ENCODE peak calls at places on chromosomes 1 and 21, in eight cellular contexts. L is cardiac muscle cell, D is psoas muscle, G is dorsolateral prefrontal cortex, A is transverse colon, I is coronary artery, N is neural progenitor cell, X is kidney. U is an unnamed sample.

GRCh38 chr1:156359973-156360372 is 9.0 kb upstream of the RHBG start:
- DNase-seq in L (peak), D (no peak), G (no peak), A (no peak), I (no peak), N (peak), X (no peak), U (no peak)

GRCh38 chr1:215076312-215076711 is 6.2 kb upstream of the KCNK2 start:
- DNase-seq in L (peak), D (no peak), G (no peak), A (no peak), I (no peak), N (peak), X (no peak), U (no peak)

GRCh38 chr1:51284487-51284954 is 45.8 kb downstream of the TTC39A start:
- DNase-seq in L (peak), D (no peak), G (no peak), A (peak), I (no peak), N (peak), X (no peak), U (no peak)

GRCh38 chr1:26360051-26360806 is 6.3 kb upstream of the CRYBG2 start:
- DNase-seq in L (no peak), D (no peak), G (no peak), A (peak), I (no peak), N (peak), X (no peak), U (no peak)

GRCh38 chr1:23423415-23424170 is 955 bp downstream of the TCEA3 start:
- DNase-seq in L (peak), D (peak), G (no peak), A (peak), I (no peak), N (peak), X (peak), U (no peak)

GRCh38 chr1:77438239-77438913 is 156.6 kb downstream of the AK5 start:
- DNase-seq in L (no peak), D (no peak), G (no peak), A (no peak), I (no peak), N (no peak), X (no peak), U (no peak)

GRCh38 chr21:33492571-33492970 is 1.1 kb upstream of the DNAJC28 start:
- DNase-seq in L (no peak), D (no peak), G (no peak), A (no peak), I (no peak), N (no peak), X (no peak), U (no peak)

GRCh38 chr1:64933296-64934070 is 32.9 kb downstream of the JAK1 start:
- DNase-seq in L (no peak), D (peak), G (no peak), A (no peak), I (peak), N (no peak), X (no peak), U (no peak)

GRCh38 chr1:24893431-24893830 is 36.6 kb downstream of the RUNX3 start:
- DNase-seq in L (no peak), D (no peak), G (no peak), A (peak), I (peak), N (no peak), X (no peak), U (no peak)

GRCh38 chr1:151047925-151048644 is 534 bp downstream of the C1orf56 start:
- DNase-seq in L (peak), D (peak), G (peak), A (peak), I (peak), N (peak), X (peak), U (peak)

GRCh38 chr1:82329226-82329625 is 528.5 kb downstream of the ADGRL2 start:
- DNase-seq in L (no peak), D (no peak), G (no peak), A (no peak), I (no peak), N (peak), X (no peak), U (no peak)

GRCh38 chr1:208929575-208929974 is 653.9 kb upstream of the CAMK1G start:
- DNase-seq in L (no peak), D (no peak), G (no peak), A (no peak), I (no peak), N (no peak), X (no peak), U (no peak)

GRCh38 chr21:20998456-20998789 is 214 bp downstream of the NCAM2 start:
- DNase-seq in L (no peak), D (no peak), G (no peak), A (no peak), I (no peak), N (no peak), X (no peak), U (no peak)

GRCh38 chr1:12284486-12284885 is 54.7 kb downstream of the VPS13D start:
- DNase-seq in L (no peak), D (no peak), G (no peak), A (no peak), I (no peak), N (no peak), X (no peak), U (no peak)

GRCh38 chr21:36566606-36567005 is 86.7 kb upstream of the CLDN14 start:
- DNase-seq in L (no peak), D (no peak), G (no peak), A (no peak), I (no peak), N (no peak), X (no peak), U (peak)

GRCh38 chr1:160618763-160619274 is 28.0 kb downstream of the SLAMF1 start:
- DNase-seq in L (no peak), D (no peak), G (no peak), A (no peak), I (no peak), N (no peak), X (no peak), U (no peak)

GRCh38 chr1:219544163-219544846 is 68.6 kb downstream of the ZC3H11B start:
- DNase-seq in L (no peak), D (no peak), G (no peak), A (no peak), I (no peak), N (no peak), X (no peak), U (no peak)

GRCh38 chr1:228095938-228096337 is 7.2 kb downstream of the C1orf35 start:
- DNase-seq in L (no peak), D (peak), G (no peak), A (no peak), I (peak), N (no peak), X (peak), U (no peak)

GRCh38 chr1:223298706-223299105 is 65.3 kb downstream of the SUSD4 start:
- DNase-seq in L (no peak), D (no peak), G (no peak), A (no peak), I (no peak), N (no peak), X (no peak), U (no peak)

GRCh38 chr1:30068787-30069472 is 654.5 kb downstream of the MATN1 start:
- DNase-seq in L (no peak), D (no peak), G (no peak), A (no peak), I (no peak), N (no peak), X (no peak), U (no peak)

GRCh38 chr1:183632087-183632486 is 3.5 kb downstream of the ARPC5 start:
- DNase-seq in L (no peak), D (no peak), G (no peak), A (no peak), I (no peak), N (no peak), X (no peak), U (no peak)

GRCh38 chr1:6486433-6487011 is 4.9 kb downstream of the PLEKHG5 start:
- DNase-seq in L (peak), D (peak), G (peak), A (peak), I (no peak), N (peak), X (peak), U (peak)

DNA sequence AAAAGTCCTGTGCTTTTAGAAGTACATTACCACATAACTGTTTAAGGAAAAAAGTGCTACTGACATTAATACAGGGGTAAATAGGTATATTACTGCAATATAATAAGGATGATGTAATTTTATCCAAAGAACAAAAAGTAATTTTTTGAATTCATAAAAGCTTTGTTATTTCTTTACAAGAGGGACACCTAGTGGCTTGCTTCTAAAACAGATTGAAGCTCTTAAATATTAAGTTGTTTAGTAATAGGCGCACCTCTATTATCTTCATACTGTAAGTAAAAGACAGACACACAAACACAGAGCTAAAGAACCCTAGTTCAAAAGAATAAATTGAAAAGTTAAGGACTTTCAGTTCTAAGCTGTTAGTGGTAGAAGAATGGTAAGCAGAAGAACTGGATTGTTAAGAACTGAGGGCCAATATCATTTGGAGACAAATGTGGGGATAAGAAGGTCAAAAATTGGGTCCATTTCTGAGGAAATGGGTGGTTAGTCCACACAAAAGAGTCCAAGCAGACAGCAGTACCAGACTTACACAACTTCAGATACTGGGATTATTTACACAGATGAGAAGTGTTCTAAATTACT is 15.4 kb downstream of the ZNHIT6 start:
- DNase-seq in L (peak), D (no peak), G (no peak), A (no peak), I (no peak), N (no peak), X (no peak), U (no peak)
- TF ChIP-seq CTCF in L (peak), D (peak), G (peak), A (peak), I (no peak), N (peak), X (peak), U (peak)

DNA sequence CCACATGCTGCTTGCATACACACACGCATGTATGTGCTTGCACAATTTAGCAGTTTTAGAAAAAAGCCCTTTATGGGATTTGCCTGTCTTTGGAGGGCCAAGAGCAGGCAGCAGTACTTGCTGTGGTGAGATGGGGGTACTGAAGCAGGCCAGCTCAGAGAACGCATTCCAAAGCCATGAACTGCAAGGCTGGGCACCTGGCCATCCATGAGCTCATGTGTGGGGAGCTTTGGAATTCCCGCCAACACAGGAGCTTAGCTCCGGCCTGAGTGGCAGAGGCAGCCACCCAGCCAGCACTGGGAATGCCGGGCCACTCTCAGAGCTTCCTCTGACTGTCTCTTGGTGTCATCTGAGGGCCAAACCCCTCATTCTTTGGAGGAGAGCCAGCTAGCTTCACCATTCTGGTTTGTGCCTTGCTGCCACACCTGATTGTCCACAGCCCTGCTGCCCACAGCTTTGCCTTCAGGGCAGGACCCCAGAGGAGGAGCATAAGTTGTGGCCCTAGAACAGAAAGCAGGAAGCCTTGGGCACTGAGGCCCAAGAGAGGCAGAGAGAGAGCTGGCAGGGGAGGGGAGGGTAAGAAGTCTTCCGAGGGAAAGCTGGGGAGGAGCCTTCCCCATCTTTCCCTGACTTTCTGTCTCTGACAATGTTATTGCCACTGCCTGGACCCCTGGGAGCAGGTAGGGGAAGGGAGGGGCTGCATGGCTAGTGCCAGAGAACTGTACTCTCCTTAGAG is 92.1 kb upstream of the POU3F1 start:
- DNase-seq in L (peak), D (peak), G (peak), A (peak), I (peak), N (peak), X (peak), U (no peak)
- TF ChIP-seq CTCF in L (peak), D (peak), G (no peak), A (peak), I (no peak), N (no peak), X (no peak), U (peak)

GRCh38 chr1:4654764-4655673 is 610 bp downstream of the AJAP1 start:
- DNase-seq in L (peak), D (no peak), G (no peak), A (no peak), I (no peak), N (peak), X (no peak), U (no peak)

GRCh38 chr1:4653328-4653660 is 1.1 kb upstream of the AJAP1 start:
- DNase-seq in L (no peak), D (no peak), G (no peak), A (no peak), I (no peak), N (peak), X (no peak), U (no peak)

GRCh38 chr1:4650981-4651380 is 3.4 kb upstream of the AJAP1 start:
- DNase-seq in L (no peak), D (peak), G (no peak), A (no peak), I (no peak), N (peak), X (no peak), U (no peak)

GRCh38 chr1:4653796-4654715 is at the start of gene AJAP1:
- DNase-seq in L (no peak), D (peak), G (no peak), A (no peak), I (no peak), N (peak), X (no peak), U (no peak)

GRCh38 chr1:4652631-4653327 is 1.6 kb upstream of the AJAP1 start:
- DNase-seq in L (peak), D (peak), G (peak), A (peak), I (no peak), N (peak), X (peak), U (peak)
- TF ChIP-seq CTCF in L (peak), D (peak), G (peak), A (peak), I (peak), N (peak), X (peak), U (peak)

DNA sequence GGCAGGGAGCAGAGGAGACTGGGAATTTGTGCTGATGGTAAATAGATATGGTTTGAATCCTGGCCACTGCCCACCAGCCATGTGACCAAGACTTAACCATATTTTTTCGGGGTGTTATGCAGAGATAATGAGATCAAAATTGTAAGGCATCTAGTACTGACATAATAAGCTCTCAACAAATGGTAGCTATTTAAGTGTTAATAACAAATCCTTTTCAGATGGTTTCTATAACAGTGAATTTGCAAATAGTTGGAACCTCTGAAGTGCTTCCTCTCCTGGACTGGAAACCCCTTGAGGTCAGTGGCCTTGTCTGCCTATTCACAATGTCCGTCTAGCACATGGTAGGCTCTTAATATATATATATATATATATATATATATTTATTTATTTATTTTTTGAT is 64.7 kb downstream of the MDM4 start:
- DNase-seq in L (no peak), D (no peak), G (no peak), A (no peak), I (no peak), N (no peak), X (no peak), U (no peak)
- TF ChIP-seq CTCF in L (no peak), D (no peak), G (no peak), A (no peak), I (no peak), N (no peak), X (no peak), U (no peak)

GRCh38 chr1:89739013-89739843 is 81.6 kb upstream of the LRRC8D start:
- DNase-seq in L (no peak), D (no peak), G (no peak), A (no peak), I (no peak), N (no peak), X (no peak), U (no peak)

GRCh38 chr1:89739844-89740216 is 81.0 kb upstream of the LRRC8D start:
- DNase-seq in L (no peak), D (no peak), G (no peak), A (peak), I (no peak), N (no peak), X (no peak), U (no peak)

GRCh38 chr1:89736937-89737733 is 83.7 kb upstream of the LRRC8D start:
- DNase-seq in L (peak), D (no peak), G (no peak), A (no peak), I (no peak), N (no peak), X (no peak), U (no peak)

GRCh38 chr1:89735449-89735848 is 85.4 kb upstream of the LRRC8D start:
- DNase-seq in L (no peak), D (no peak), G (no peak), A (no peak), I (no peak), N (no peak), X (no peak), U (no peak)

GRCh38 chr1:89737985-89738510 is 82.8 kb upstream of the LRRC8D start:
- DNase-seq in L (no peak), D (no peak), G (no peak), A (no peak), I (no peak), N (no peak), X (no peak), U (no peak)
- TF ChIP-seq CTCF in L (no peak), D (no peak), G (no peak), A (no peak), I (no peak), N (no peak), X (no peak), U (no peak)

GRCh38 chr21:27213328-27213727 is 246.4 kb upstream of the ADAMTS5 start:
- DNase-seq in L (peak), D (no peak), G (no peak), A (no peak), I (no peak), N (peak), X (no peak), U (no peak)
- TF ChIP-seq CTCF in L (peak), D (no peak), G (no peak), A (no peak), I (no peak), N (peak), X (no peak), U (peak)

GRCh38 chr1:61641578-61642336 is 83.2 kb downstream of the TM2D1 start:
- DNase-seq in L (peak), D (peak), G (peak), A (peak), I (peak), N (peak), X (peak), U (no peak)
- TF ChIP-seq CTCF in L (peak), D (peak), G (peak), A (peak), I (peak), N (peak), X (peak), U (peak)

GRCh38 chr1:53323316-53323715 is 4.6 kb downstream of the LRP8 start:
- DNase-seq in L (no peak), D (no peak), G (no peak), A (no peak), I (no peak), N (no peak), X (peak), U (no peak)

GRCh38 chr1:53321776-53322602 is 5.9 kb downstream of the LRP8 start:
- DNase-seq in L (no peak), D (peak), G (no peak), A (no peak), I (no peak), N (no peak), X (peak), U (no peak)

GRCh38 chr1:53320646-53321045 is 7.2 kb downstream of the LRP8 start:
- DNase-seq in L (no peak), D (peak), G (no peak), A (no peak), I (no peak), N (no peak), X (peak), U (no peak)

GRCh38 chr1:53319296-53320101 is 8.4 kb downstream of the LRP8 start:
- DNase-seq in L (no peak), D (peak), G (no peak), A (no peak), I (no peak), N (no peak), X (peak), U (no peak)

DNA sequence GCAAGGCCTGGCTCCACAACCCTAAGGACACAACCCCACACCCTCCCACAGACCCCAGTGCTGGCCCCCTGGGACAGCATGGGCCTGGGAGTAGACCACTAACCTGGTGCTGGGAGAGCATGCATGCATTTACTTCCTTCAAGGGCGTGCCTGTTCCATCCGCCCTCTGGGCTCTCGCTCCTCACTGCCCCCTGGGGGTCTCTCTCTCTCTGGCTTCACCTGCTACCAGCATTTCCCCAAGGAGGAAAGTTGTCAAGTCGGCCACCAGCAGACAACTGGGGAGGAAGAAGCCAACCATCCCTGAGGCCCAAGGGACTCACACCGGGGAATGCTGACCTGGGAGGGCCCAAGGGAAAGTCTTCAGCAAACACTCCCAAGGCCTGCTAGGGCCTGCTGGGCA is 6.5 kb downstream of the LRP8 start:
- DNase-seq in L (peak), D (peak), G (no peak), A (no peak), I (no peak), N (peak), X (peak), U (no peak)
- TF ChIP-seq CTCF in L (no peak), D (no peak), G (no peak), A (no peak), I (no peak), N (peak), X (no peak), U (peak)

GRCh38 chr1:42957880-42958487 is 684 bp downstream of the SLC2A1 start:
- DNase-seq in L (peak), D (peak), G (peak), A (peak), I (no peak), N (peak), X (peak), U (peak)
- TF ChIP-seq CTCF in L (no peak), D (no peak), G (no peak), A (no peak), I (no peak), N (peak), X (no peak), U (no peak)